ENCODE peak calls at places on chromosomes 2 and 18, in ten cellular contexts. J, N, O, W, C, V, A, Q, E and X are unnamed samples.
A peak's percentile ranks its signal among the peaks of the same experiment; 100 is the strongest.

GRCh38 chr2:171386627-171387026 is 47.2 kb downstream of the METTL8 start:
- DNase-seq in C (no peak), A (no peak), E (no peak), N (peak; percentile 50), V (no peak), Q (no peak), J (no peak), W (no peak), O (no peak), X (no peak)

GRCh38 chr2:222969491-222969890 is 82.5 kb upstream of the KCNE4 start:
- DNase-seq in V (no peak), E (no peak), J (no peak), A (no peak), O (no peak), W (no peak), N (no peak), Q (no peak), C (no peak), X (no peak)

GRCh38 chr2:189407161-189407943 is 33.9 kb upstream of the WDR75 start:
- DNase-seq in W (no peak), A (peak; percentile 30), J (no peak), V (no peak), Q (no peak), O (no peak), C (no peak), N (no peak), E (no peak), X (no peak)

GRCh38 chr18:32598144-32598543 is 127.5 kb upstream of the GAREM1 start:
- DNase-seq in W (no peak), C (no peak), Q (no peak), E (no peak), N (no peak), O (no peak), A (no peak), J (no peak), V (no peak), X (no peak)

GRCh38 chr2:167005096-167005495 is 116.8 kb downstream of the XIRP2 start:
- DNase-seq in J (no peak), C (no peak), E (no peak), N (no peak), O (no peak), A (no peak), W (no peak), Q (no peak), V (no peak), X (no peak)

GRCh38 chr2:173415663-173416469 is 61.2 kb downstream of the CDCA7 start:
- DNase-seq in O (no peak), W (no peak), A (no peak), C (peak; percentile 86), V (no peak), J (no peak), N (no peak), Q (no peak), E (no peak), X (no peak)

GRCh38 chr18:58207520-58208152 is 163.6 kb downstream of the NEDD4L start:
- DNase-seq in A (no peak), O (no peak), C (no peak), N (no peak), V (no peak), J (no peak), Q (no peak), E (no peak), W (no peak), X (no peak)

GRCh38 chr2:45415534-45416123 is 195.4 kb downstream of the SRBD1 start:
- DNase-seq in C (no peak), V (no peak), E (no peak), A (no peak), J (no peak), W (no peak), N (no peak), Q (no peak), O (no peak), X (no peak)

GRCh38 chr18:57527479-57528237 is 58.8 kb downstream of the FECH start:
- DNase-seq in A (no peak), O (no peak), C (peak; percentile 23), E (no peak), Q (no peak), J (no peak), V (no peak), W (no peak), N (no peak), X (no peak)

GRCh38 chr2:30394096-30394495 is 53.0 kb upstream of the LCLAT1 start:
- DNase-seq in N (no peak), E (no peak), Q (no peak), A (no peak), V (no peak), W (no peak), C (no peak), O (no peak), J (no peak), X (no peak)

DNA sequence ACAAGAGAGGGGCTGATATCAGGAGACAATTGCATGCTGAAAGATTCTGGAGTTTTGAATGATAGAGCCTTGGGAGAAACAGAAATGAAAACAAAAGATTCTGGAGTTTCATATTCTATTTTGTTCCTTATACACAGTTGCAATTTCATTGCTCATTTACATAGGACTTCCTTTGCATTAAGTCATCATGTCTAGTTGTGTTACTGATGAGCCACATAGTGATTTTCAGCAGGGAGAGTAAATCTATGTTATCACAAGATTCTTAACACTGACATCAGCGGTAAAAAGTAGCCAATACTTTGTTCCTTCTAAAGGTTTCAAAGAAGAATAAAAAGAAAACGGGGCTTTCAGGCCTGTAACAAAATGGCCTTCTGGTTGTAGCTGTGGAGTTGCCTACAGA is 7.1 kb downstream of the ADAM17 start:
- DNase-seq in V (no peak), N (no peak), W (no peak), C (no peak), A (no peak), E (no peak), J (no peak), Q (no peak), O (no peak), X (no peak)
- H3K27ac ChIP-seq in V (no peak overlapping the region), N (no peak overlapping the region), W (no peak overlapping the region), C (no peak overlapping the region), A (peak overlapping the region; percentile 4), E (no peak overlapping the region), J (no peak overlapping the region), Q (peak overlapping the region; percentile 12), O (no peak overlapping the region), X (no peak overlapping the region)

GRCh38 chr18:12093520-12094257 is at the start of gene ANKRD62:
- DNase-seq in J (no peak), O (no peak), W (no peak), A (no peak), V (no peak), C (peak; percentile 21), N (peak; percentile 72), Q (no peak), E (no peak), X (no peak)

GRCh38 chr18:12088096-12088495 is 5.5 kb upstream of the ANKRD62 start:
- DNase-seq in J (no peak), V (no peak), A (no peak), Q (no peak), C (no peak), W (no peak), O (no peak), N (no peak), E (no peak), X (no peak)

GRCh38 chr18:12088731-12089375 is 4.8 kb upstream of the ANKRD62 start:
- DNase-seq in O (no peak), Q (no peak), W (peak; percentile 25), N (no peak), J (no peak), E (no peak), A (no peak), V (no peak), C (no peak), X (no peak)

GRCh38 chr18:12092398-12093229 is 1.0 kb upstream of the ANKRD62 start:
- DNase-seq in E (no peak), O (peak; percentile 82), C (peak; percentile 72), J (no peak), N (peak; percentile 61), A (peak; percentile 53), V (no peak), W (no peak), Q (no peak), X (peak; percentile 13)

DNA sequence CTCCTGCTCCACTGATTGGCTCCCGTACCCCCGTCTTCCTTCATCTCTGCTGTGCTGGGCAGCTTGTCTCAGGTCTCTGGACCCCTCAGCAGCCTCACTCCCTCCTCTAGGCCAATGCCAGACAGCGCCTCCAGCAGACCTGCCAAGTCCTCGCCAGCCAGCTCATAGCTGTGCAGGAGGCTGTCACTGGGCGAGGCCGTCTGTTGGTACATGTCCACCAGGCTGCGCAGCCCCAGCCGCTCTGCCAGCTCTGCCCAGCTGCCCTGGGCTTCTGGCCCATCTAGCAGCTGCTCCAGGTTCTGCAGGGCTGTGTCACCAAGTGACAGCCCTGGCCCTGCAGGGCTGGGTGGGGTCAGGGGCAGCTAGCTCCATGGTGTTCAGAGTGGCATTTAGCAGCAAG is 1.9 kb upstream of the ANKRD62 start:
- DNase-seq in J (no peak), O (peak; percentile 91), W (peak; percentile 52), A (no peak), V (no peak), Q (no peak), N (no peak), C (no peak), E (no peak), X (no peak)
- H3K4me3 ChIP-seq in J (no peak overlapping the region), O (no peak overlapping the region), W (no peak overlapping the region), A (no peak overlapping the region), V (no peak overlapping the region), Q (no peak overlapping the region), N (no peak overlapping the region), C (no peak overlapping the region), E (no peak overlapping the region), X (no peak overlapping the region)

GRCh38 chr2:218277921-218278320 is 7.6 kb downstream of the PNKD start:
- DNase-seq in V (no peak), A (no peak), Q (no peak), C (no peak), J (no peak), N (no peak), W (no peak), O (no peak), E (no peak), X (no peak)
- H3K27ac ChIP-seq in V (no peak overlapping the region), A (no peak overlapping the region), Q (no peak overlapping the region), C (no peak overlapping the region), J (peak overlapping the region; percentile 6), N (no peak overlapping the region), W (no peak overlapping the region), O (peak overlapping the region; percentile 98), E (no peak overlapping the region), X (no peak overlapping the region)

GRCh38 chr2:65033178-65033577 is 23.0 kb upstream of the CEP68 start:
- DNase-seq in E (no peak), C (no peak), W (no peak), V (no peak), O (no peak), Q (no peak), N (no peak), A (no peak), J (no peak), X (no peak)

GRCh38 chr2:65030933-65031332 is 25.3 kb upstream of the CEP68 start:
- DNase-seq in Q (no peak), V (no peak), A (no peak), O (no peak), W (no peak), N (no peak), E (no peak), J (no peak), C (no peak), X (no peak)

GRCh38 chr2:65030481-65030880 is 25.7 kb upstream of the CEP68 start:
- DNase-seq in A (no peak), O (no peak), V (no peak), Q (no peak), E (no peak), N (no peak), W (no peak), C (no peak), J (no peak), X (no peak)

GRCh38 chr2:65032016-65032975 is 23.9 kb upstream of the CEP68 start:
- DNase-seq in Q (no peak), C (no peak), J (no peak), W (no peak), N (no peak), A (no peak), O (no peak), E (no peak), V (no peak), X (no peak)

GRCh38 chr2:65031341-65032015 is 24.7 kb upstream of the CEP68 start:
- DNase-seq in A (no peak), V (no peak), W (no peak), J (no peak), C (peak; percentile 39), Q (no peak), E (no peak), O (peak; percentile 17), N (peak; percentile 59), X (no peak)
- H3K4me3 ChIP-seq in A (no peak overlapping the region), V (no peak overlapping the region), W (no peak overlapping the region), J (no peak overlapping the region), C (no peak overlapping the region), Q (peak overlapping the region; percentile 4), E (no peak overlapping the region), O (no peak overlapping the region), N (no peak overlapping the region), X (no peak overlapping the region)